ENCODE peak calls at places on chromosomes 3 and 15, in six cellular contexts. A, C, T, G, E and P are unnamed samples.

GRCh38 chr3:57942872-57943283 is 65.3 kb upstream of the FLNB start:
- DNase-seq in T (no peak), E (no peak), A (no peak), C (no peak), G (no peak), P (no peak)

GRCh38 chr15:68574629-68575028 is 4.2 kb upstream of the CORO2B start:
- DNase-seq in C (no peak), G (peak), E (no peak), T (no peak), A (no peak), P (no peak)

GRCh38 chr3:150129181-150129580 is 158.5 kb upstream of the PFN2 start:
- DNase-seq in C (no peak), G (no peak), T (no peak), E (no peak), A (no peak), P (no peak)

GRCh38 chr3:142649996-142650693 is 54.0 kb downstream of the PLS1 start:
- DNase-seq in E (no peak), T (no peak), A (no peak), C (no peak), G (no peak), P (no peak)

GRCh38 chr3:24166518-24166917 is 221.4 kb downstream of the NR1D2 start:
- DNase-seq in C (no peak), T (no peak), A (no peak), E (no peak), G (no peak), P (no peak)

GRCh38 chr3:109050591-109051167 is 67.3 kb downstream of the MORC1 start:
- DNase-seq in E (no peak), G (no peak), A (no peak), C (peak), T (peak), P (peak)

GRCh38 chr15:65033659-65034269 is 4.3 kb upstream of the MTFMT start:
- DNase-seq in C (peak), G (no peak), T (peak), A (no peak), E (no peak), P (no peak)

GRCh38 chr3:36372534-36372935 is 7.8 kb upstream of the STAC start:
- DNase-seq in C (no peak), E (no peak), G (no peak), T (no peak), A (no peak), P (no peak)

GRCh38 chr3:53159415-53160135 is 1.4 kb upstream of the PRKCD start:
- DNase-seq in T (no peak), E (no peak), G (no peak), C (no peak), A (no peak), P (no peak)

GRCh38 chr15:92806763-92807162 is 93.4 kb upstream of the CHD2 start:
- DNase-seq in T (no peak), C (no peak), G (peak), A (no peak), E (no peak), P (no peak)

GRCh38 chr15:68383161-68384074 is 48.5 kb downstream of the ITGA11 start:
- DNase-seq in G (no peak), C (peak), A (peak), E (no peak), T (peak), P (peak)